ENCODE peak calls at places on chromosomes 11 and 22, in seven cellular contexts. V is pancreas, K is D721Med, G is HFF-Myc, M is fibroblast of lung, Z is MM.1S, Y is LNCaP clone FGC. U is an unnamed sample.

GRCh38 chr11:113488931-113489351 is 13.7 kb upstream of the DRD2 start:
- DNase-seq in Y (no peak), V (no peak), M (no peak), Z (no peak), G (no peak), K (no peak), U (no peak)

GRCh38 chr22:40463017-40463631 is 92.7 kb downstream of the SGSM3 start:
- DNase-seq in M (no peak), G (no peak), Z (no peak), Y (no peak), K (no peak), V (no peak), U (peak)

GRCh38 chr11:33559567-33559966 is 141.1 kb downstream of the C11orf91 start:
- DNase-seq in Z (no peak), G (no peak), V (no peak), K (no peak), M (no peak), Y (no peak), U (no peak)

GRCh38 chr22:50271519-50271970 is 1.4 kb upstream of the MAPK11 start:
- DNase-seq in K (no peak), V (peak), Y (no peak), Z (peak), M (peak), G (no peak), U (peak)

GRCh38 chr22:37485714-37486223 is 415 bp downstream of the MFNG start:
- DNase-seq in Z (peak), Y (no peak), G (no peak), M (no peak), K (no peak), V (no peak), U (no peak)

GRCh38 chr11:27926981-27927481 is 180.9 kb downstream of the KIF18A start:
- DNase-seq in V (no peak), Z (no peak), M (peak), K (peak), Y (no peak), G (peak), U (no peak)

GRCh38 chr11:23404225-23405160 is 544.2 kb upstream of the CCDC179 start:
- DNase-seq in V (peak), Y (no peak), K (no peak), Z (no peak), M (no peak), G (no peak), U (no peak)

GRCh38 chr11:117071344-117071787 is 26.9 kb downstream of the SIK3 start:
- DNase-seq in Z (no peak), K (no peak), G (no peak), M (peak), V (no peak), Y (peak), U (no peak)

GRCh38 chr11:72762641-72763304 is 10.6 kb upstream of the ARAP1 start:
- DNase-seq in Z (peak), V (no peak), M (no peak), Y (no peak), G (no peak), K (no peak), U (peak)

GRCh38 chr11:112839051-112839450 is 122.2 kb upstream of the NCAM1 start:
- DNase-seq in G (no peak), Z (no peak), M (no peak), Y (no peak), K (no peak), V (no peak), U (no peak)

GRCh38 chr11:95082576-95083001 is 7.1 kb upstream of the ENDOD1 start:
- DNase-seq in G (no peak), M (no peak), Y (no peak), V (no peak), K (no peak), Z (no peak), U (no peak)

GRCh38 chr11:12164061-12165014 is 53.9 kb downstream of the MICAL2 start:
- DNase-seq in V (no peak), M (peak), Z (no peak), K (no peak), Y (peak), G (peak), U (no peak)

GRCh38 chr22:30318773-30319419 is 7.8 kb downstream of the TBC1D10A start:
- DNase-seq in V (no peak), K (no peak), G (no peak), Z (no peak), M (no peak), Y (no peak), U (no peak)

GRCh38 chr22:30399718-30400117 is 2.9 kb downstream of the SEC14L2 start:
- DNase-seq in G (no peak), M (no peak), Y (no peak), Z (no peak), K (no peak), V (no peak), U (no peak)

GRCh38 chr11:67436459-67437081 is 912 bp downstream of the PTPRCAP start:
- DNase-seq in G (no peak), Z (no peak), Y (no peak), K (no peak), M (peak), V (no peak), U (peak)

GRCh38 chr11:116879789-116880402 is 42.5 kb upstream of the APOA1 start:
- DNase-seq in K (no peak), Z (peak), G (peak), Y (peak), M (peak), V (no peak), U (peak)

GRCh38 chr11:69567951-69568808 is 72.8 kb upstream of the CCND1 start:
- DNase-seq in Y (no peak), Z (no peak), V (no peak), G (no peak), M (no peak), K (no peak), U (no peak)

GRCh38 chr22:33018232-33018864 is 39.8 kb downstream of the SYN3 start:
- DNase-seq in Z (peak), M (peak), V (peak), Y (no peak), G (peak), K (no peak), U (peak)

GRCh38 chr22:29275167-29275566 is 7.1 kb downstream of the EWSR1 start:
- DNase-seq in K (no peak), Y (no peak), V (no peak), M (no peak), Z (no peak), G (no peak), U (no peak)

GRCh38 chr11:108733479-108734116 is 68.7 kb downstream of the DDX10 start:
- DNase-seq in G (peak), Y (no peak), V (no peak), K (no peak), Z (no peak), M (peak), U (peak)

GRCh38 chr11:7592706-7593105 is 78.9 kb downstream of the PPFIBP2 start:
- DNase-seq in K (no peak), M (peak), Z (peak), G (no peak), Y (no peak), V (peak), U (no peak)

GRCh38 chr22:33083212-33083611 is 25.0 kb upstream of the SYN3 start:
- DNase-seq in G (no peak), Z (peak), K (no peak), M (no peak), Y (no peak), V (no peak), U (peak)

GRCh38 chr11:17408641-17409040 is 20.2 kb upstream of the KCNJ11 start:
- DNase-seq in Y (no peak), M (no peak), V (no peak), G (no peak), Z (no peak), K (no peak), U (no peak)

GRCh38 chr22:50326959-50327710 is at the start of gene DENND6B:
- DNase-seq in G (no peak), Z (peak), Y (no peak), V (peak), K (peak), M (peak), U (peak)

GRCh38 chr11:2768471-2769408 is 68.9 kb upstream of the KCNQ1OT1 start:
- DNase-seq in G (no peak), Z (no peak), M (peak), V (peak), K (no peak), Y (no peak), U (no peak)

GRCh38 chr11:19216709-19217374 is 15.1 kb upstream of the CSRP3 start:
- DNase-seq in G (no peak), V (no peak), Z (no peak), M (no peak), K (no peak), Y (peak), U (no peak)

GRCh38 chr11:69683764-69684333 is 8.7 kb upstream of the LTO1 start:
- DNase-seq in M (no peak), G (no peak), Y (no peak), K (no peak), V (no peak), Z (no peak), U (no peak)

DNA sequence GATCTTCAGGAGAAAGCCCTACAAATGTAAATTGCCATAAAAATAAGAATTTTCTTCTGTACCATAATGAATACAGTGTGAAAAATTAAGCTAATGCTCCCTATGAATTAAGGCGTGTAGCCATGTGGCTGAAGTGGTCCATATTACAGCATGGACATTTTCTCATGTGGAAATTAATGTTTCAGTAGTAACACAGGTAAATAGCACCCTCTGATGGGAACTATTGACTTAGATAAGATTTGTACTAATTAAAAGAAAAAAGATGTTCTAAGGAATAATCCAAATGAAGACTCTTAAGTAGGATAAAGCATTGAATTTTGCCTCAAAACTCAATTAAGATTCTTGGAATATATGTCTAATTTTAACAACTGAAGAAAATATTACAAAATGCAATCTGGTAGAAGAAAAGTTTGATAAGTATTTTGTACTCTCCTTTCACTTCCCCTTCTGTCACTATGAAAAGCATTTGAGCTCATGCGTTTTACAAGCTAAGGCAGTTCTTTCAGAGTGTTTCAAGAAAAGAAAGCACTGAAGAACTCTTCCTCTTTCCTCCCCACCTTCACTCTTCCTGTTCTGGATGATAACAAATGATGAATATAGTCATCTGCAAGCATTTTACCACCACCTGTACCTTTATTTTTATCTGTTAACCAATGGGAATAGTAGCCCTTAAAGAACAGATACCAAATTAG is 9.9 kb upstream of the OR8D2 start:
- DNase-seq in G (no peak), Z (peak), M (peak), Y (no peak), V (no peak), K (no peak), U (peak)
- TF ChIP-seq CTCF in G (no peak), Z (peak), M (no peak), Y (peak), V (no peak), K (no peak), U (no peak)

DNA sequence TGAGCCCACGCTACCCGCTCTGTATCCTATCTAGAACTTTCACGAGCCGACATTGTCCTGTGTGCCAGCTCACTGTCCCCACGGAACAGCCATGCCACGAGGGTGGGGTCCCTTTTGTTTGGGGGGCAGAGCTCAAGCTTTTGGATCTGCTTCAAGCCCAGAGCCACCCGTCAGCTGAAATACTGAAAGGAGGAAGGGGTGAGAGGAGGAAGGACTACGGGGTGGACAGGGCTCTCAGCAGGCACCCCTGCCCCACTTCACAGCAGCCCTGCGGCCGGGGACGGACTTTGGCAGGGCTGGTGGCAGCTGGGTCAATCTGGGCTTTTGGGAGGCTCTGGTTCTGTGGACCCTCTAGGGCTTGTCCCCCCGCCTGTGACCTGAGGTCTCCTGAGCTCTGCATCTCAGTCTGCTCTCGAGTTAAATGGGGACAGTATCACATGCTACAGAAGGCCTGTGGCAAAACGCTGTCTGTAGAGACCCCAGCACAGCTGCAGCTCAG is 30.0 kb upstream of the MUC5AC start:
- DNase-seq in Z (no peak), V (no peak), G (no peak), M (no peak), K (no peak), Y (no peak), U (peak)
- TF ChIP-seq CTCF in Z (no peak), V (no peak), G (no peak), M (no peak), K (no peak), Y (no peak), U (no peak)

GRCh38 chr22:47450876-47451475 is 688.5 kb downstream of the TBC1D22A start:
- DNase-seq in Z (no peak), V (no peak), M (no peak), G (no peak), Y (no peak), K (no peak), U (no peak)

GRCh38 chr22:47448231-47449035 is 686.0 kb downstream of the TBC1D22A start:
- DNase-seq in Z (no peak), G (no peak), K (no peak), M (no peak), V (no peak), Y (no peak), U (peak)

GRCh38 chr22:47453049-47453448 is 690.6 kb downstream of the TBC1D22A start:
- DNase-seq in G (no peak), M (no peak), Z (no peak), K (no peak), Y (no peak), V (no peak), U (peak)

GRCh38 chr22:47449508-47450270 is 687.2 kb downstream of the TBC1D22A start:
- DNase-seq in Z (no peak), Y (no peak), M (no peak), K (no peak), G (no peak), V (no peak), U (peak)

DNA sequence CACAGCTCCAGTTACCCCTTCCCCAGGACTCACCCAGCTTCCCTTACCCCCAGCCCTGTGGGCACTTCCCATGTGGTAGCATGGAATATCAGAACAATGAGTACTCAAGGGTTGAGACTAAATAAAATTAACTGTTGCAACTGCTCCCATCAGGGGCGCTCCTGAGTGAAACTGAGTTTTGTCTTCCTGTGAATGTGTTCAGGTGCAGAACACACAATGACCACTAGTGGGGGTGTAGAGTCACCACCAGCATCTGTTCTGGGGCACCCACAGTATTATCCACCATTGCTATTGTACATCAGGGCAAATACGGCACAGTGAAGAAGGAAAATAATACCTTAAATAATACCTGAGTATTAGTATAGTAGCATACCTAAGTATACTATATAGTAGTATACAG is 689.7 kb downstream of the TBC1D22A start:
- DNase-seq in M (no peak), V (no peak), Z (no peak), G (no peak), Y (no peak), K (no peak), U (no peak)
- TF ChIP-seq CTCF in M (no peak), V (no peak), Z (peak), G (peak), Y (peak), K (no peak), U (peak)

DNA sequence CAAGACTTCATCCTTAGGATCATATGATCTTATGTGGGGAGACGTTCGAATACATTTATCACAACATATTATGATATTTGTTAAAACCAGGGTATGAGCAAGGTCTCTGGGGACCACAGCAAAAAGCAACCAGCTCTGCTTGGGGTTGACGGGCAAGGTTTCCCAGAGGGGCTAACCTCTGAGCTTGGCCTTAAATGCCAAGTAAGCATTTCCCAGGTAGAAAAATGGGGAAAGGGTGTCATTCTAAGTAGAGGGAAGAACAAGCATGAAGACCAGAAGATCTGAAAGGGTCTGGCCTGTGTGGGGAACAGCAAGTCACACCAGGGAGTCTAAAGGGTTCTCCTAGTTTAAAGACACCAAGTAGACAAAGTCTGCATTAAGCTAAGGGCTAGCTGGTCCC is 24.1 kb downstream of the CLMP start:
- DNase-seq in M (no peak), V (no peak), G (no peak), Y (no peak), K (no peak), Z (no peak), U (no peak)
- TF ChIP-seq CTCF in M (no peak), V (no peak), G (no peak), Y (no peak), K (no peak), Z (no peak), U (no peak)